ENCODE peak calls at places on chromosome 11, in six cellular contexts. O is ovary, B is heart left ventricle, Z is suprapubic skin, H is sigmoid colon, C is body of pancreas. X is an unnamed sample.

GRCh38 chr11:910589-911030 is at the start of gene CHID1:
- DNase-seq in O (peak; percentile 91), B (peak; percentile 89), Z (peak; percentile 89), H (peak; percentile 90), C (peak; percentile 90), X (peak; percentile 97)

GRCh38 chr11:1197886-1198765 is 24.7 kb upstream of the MUC5B start:
- DNase-seq in O (no peak), B (peak; percentile 6), Z (peak; percentile 71), H (peak; percentile 58), C (peak; percentile 2), X (peak; percentile 62)

GRCh38 chr11:126956664-126957063 is 43.9 kb downstream of the KIRREL3 start:
- DNase-seq in O (no peak), B (no peak), Z (no peak), H (no peak), C (no peak), X (no peak)

GRCh38 chr11:93059074-93059957 is 89.9 kb downstream of the MTNR1B start:
- DNase-seq in O (no peak), B (no peak), Z (no peak), H (no peak), C (no peak), X (no peak)

GRCh38 chr11:6862961-6863360 is at the start of gene OR10A2:
- DNase-seq in O (no peak), B (peak; percentile 12), Z (no peak), H (no peak), C (no peak), X (no peak)

GRCh38 chr11:110951609-110952008 is 239.4 kb upstream of the ARHGAP20 start:
- DNase-seq in O (no peak), B (no peak), Z (no peak), H (no peak), C (no peak), X (no peak)

GRCh38 chr11:65425971-65426838 is 3.6 kb downstream of the NEAT1 start:
- DNase-seq in O (no peak), B (no peak), Z (peak; percentile 70), H (peak; percentile 52), C (peak; percentile 60), X (no peak)

GRCh38 chr11:104858882-104859735 is 39.2 kb downstream of the CASP12 start:
- DNase-seq in O (no peak), B (no peak), Z (no peak), H (no peak), C (no peak), X (peak; percentile 73)

GRCh38 chr11:95680169-95680929 is 109.2 kb downstream of the FAM76B start:
- DNase-seq in O (no peak), B (no peak), Z (no peak), H (no peak), C (no peak), X (no peak)

GRCh38 chr11:74474316-74474715 is 7.0 kb upstream of the KCNE3 start:
- DNase-seq in O (peak; percentile 74), B (no peak), Z (peak; percentile 15), H (no peak), C (no peak), X (no peak)

GRCh38 chr11:19508166-19508565 is 204.5 kb upstream of the NAV2 start:
- DNase-seq in O (no peak), B (peak; percentile 12), Z (no peak), H (no peak), C (no peak), X (no peak)

GRCh38 chr11:125569913-125570621 is 790 bp downstream of the EI24 start:
- DNase-seq in O (no peak), B (no peak), Z (no peak), H (no peak), C (peak; percentile 85), X (no peak)

GRCh38 chr11:1912314-1912878 is 7.1 kb upstream of the TNNT3 start:
- DNase-seq in O (no peak), B (peak; percentile 13), Z (no peak), H (no peak), C (no peak), X (no peak)

GRCh38 chr11:118301600-118302195 is 2.8 kb upstream of the CD3E start:
- DNase-seq in O (no peak), B (no peak), Z (no peak), H (no peak), C (no peak), X (no peak)

GRCh38 chr11:77407613-77408012 is 66.3 kb downstream of the PAK1 start:
- DNase-seq in O (no peak), B (peak; percentile 17), Z (no peak), H (no peak), C (peak; percentile 86), X (no peak)

GRCh38 chr11:102813484-102813883 is 15.5 kb upstream of the MMP1 start:
- DNase-seq in O (no peak), B (no peak), Z (no peak), H (no peak), C (no peak), X (no peak)

GRCh38 chr11:123509737-123510578 is 79.9 kb downstream of the GRAMD1B start:
- DNase-seq in O (no peak), B (no peak), Z (no peak), H (no peak), C (peak; percentile 30), X (no peak)

GRCh38 chr11:128759597-128759996 is 65.7 kb downstream of the FLI1 start:
- DNase-seq in O (no peak), B (no peak), Z (no peak), H (no peak), C (no peak), X (no peak)

GRCh38 chr11:12085371-12086251 is 24.8 kb upstream of the MICAL2 start:
- DNase-seq in O (no peak), B (no peak), Z (no peak), H (no peak), C (no peak), X (no peak)

GRCh38 chr11:105923814-105924213 is 98.2 kb downstream of the MSANTD4 start:
- DNase-seq in O (no peak), B (no peak), Z (no peak), H (no peak), C (no peak), X (no peak)

GRCh38 chr11:74170694-74171629 is at the start of the genes C2CD3 and PPME1:
- DNase-seq in O (peak; percentile 97), B (peak; percentile 98), Z (peak; percentile 97), H (peak; percentile 99), C (peak; percentile 98), X (peak; percentile 99)

GRCh38 chr11:32885556-32885955 is 7.1 kb upstream of the QSER1 start:
- DNase-seq in O (no peak), B (no peak), Z (no peak), H (no peak), C (no peak), X (no peak)

GRCh38 chr11:12235080-12235479 is 124.7 kb downstream of the MICAL2 start:
- DNase-seq in O (no peak), B (no peak), Z (no peak), H (no peak), C (no peak), X (no peak)

GRCh38 chr11:76124905-76125566 is 81.3 kb downstream of the WNT11 start:
- DNase-seq in O (no peak), B (no peak), Z (no peak), H (no peak), C (no peak), X (no peak)

GRCh38 chr11:13338437-13339069 is 61.0 kb downstream of the BMAL1 start:
- DNase-seq in O (no peak), B (no peak), Z (no peak), H (no peak), C (no peak), X (no peak)
- TF ChIP-seq POLR2A in O (no peak), B (no peak), Z (no peak), H (no peak), C (no peak), X (no peak)

GRCh38 chr11:3797329-3798090 is at the start of gene NUP98:
- DNase-seq in O (peak; percentile 100), B (peak; percentile 100), Z (peak; percentile 99), H (peak; percentile 100), C (peak; percentile 99), X (peak; percentile 100)

GRCh38 chr11:3799143-3799542 is 1.8 kb upstream of the NUP98 start:
- DNase-seq in O (no peak), B (no peak), Z (no peak), H (peak; percentile 57), C (no peak), X (no peak)

GRCh38 chr11:3796796-3797328 is 492 bp downstream of the NUP98 start:
- DNase-seq in O (no peak), B (no peak), Z (no peak), H (no peak), C (no peak), X (no peak)

GRCh38 chr11:3795131-3796092 is 1.9 kb downstream of the NUP98 start:
- DNase-seq in O (no peak), B (no peak), Z (no peak), H (no peak), C (no peak), X (no peak)

GRCh38 chr11:3796346-3796745 is 1.0 kb downstream of the NUP98 start:
- DNase-seq in O (no peak), B (no peak), Z (no peak), H (no peak), C (no peak), X (no peak)
- TF ChIP-seq POLR2A in O (no peak), B (no peak), Z (no peak), H (no peak), C (no peak), X (no peak)

DNA sequence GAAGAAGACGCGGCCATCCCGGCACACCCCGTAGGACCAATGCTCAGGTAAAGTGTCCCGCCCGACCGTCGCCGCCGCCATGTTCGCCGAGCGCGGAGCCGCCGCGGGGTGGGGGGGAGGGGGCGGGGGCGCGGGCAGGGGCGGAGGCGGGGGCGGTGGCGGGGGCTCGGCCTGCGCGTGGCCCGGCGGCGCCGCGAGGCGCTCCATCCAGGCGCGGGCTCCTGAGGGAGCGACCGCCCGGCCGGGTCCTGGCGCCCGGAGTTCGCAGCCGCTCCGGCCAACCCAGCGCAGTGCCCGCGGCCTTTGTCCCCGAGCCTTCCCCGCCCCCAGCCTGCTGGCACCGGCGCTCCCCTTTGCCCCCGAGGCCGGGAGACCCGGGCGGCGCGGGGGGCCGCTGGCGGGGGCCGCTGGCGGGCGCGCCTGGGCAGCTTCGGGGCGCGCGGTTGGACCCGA is at the start of gene PLEKHA7:
- DNase-seq in O (peak; percentile 36), B (no peak), Z (no peak), H (peak; percentile 47), C (peak; percentile 55), X (peak; percentile 68)
- TF ChIP-seq POLR2A in O (no peak), B (no peak), Z (no peak), H (no peak), C (no peak), X (no peak)

GRCh38 chr11:62753736-62754603 is at the start of gene ZBTB3:
- DNase-seq in O (peak; percentile 94), B (peak; percentile 99), Z (peak; percentile 99), H (peak; percentile 99), C (peak; percentile 98), X (peak; percentile 97)
- TF ChIP-seq POLR2A in O (peak; percentile 81), B (no peak), Z (no peak), H (peak; percentile 87), C (peak; percentile 40), X (peak; percentile 63)

X was measured in spleen.